ENCODE peak calls at places on chromosomes 16 and 17, in five cellular contexts. D is heart right ventricle, O is fibroblast of pulmonary artery, J is tibial nerve, Q is IMR-90. P is an unnamed sample.

GRCh38 chr16:77777745-77778144 is 10.6 kb upstream of the VAT1L start:
- DNase-seq in Q (no peak), D (no peak), J (no peak), O (no peak), P (no peak)

GRCh38 chr17:4175921-4176802 is 33.2 kb downstream of the CYB5D2 start:
- DNase-seq in O (no peak), D (no peak), J (no peak), Q (peak), P (no peak)

GRCh38 chr17:44614862-44615261 is 41.4 kb upstream of the MEIOC start:
- DNase-seq in J (no peak), Q (no peak), O (no peak), D (no peak), P (no peak)

GRCh38 chr17:73393962-73394361 is 82.2 kb upstream of the CDC42EP4 start:
- DNase-seq in Q (peak), J (no peak), D (no peak), O (no peak), P (no peak)

GRCh38 chr16:22348296-22348695 is 26.1 kb downstream of the CDR2 start:
- DNase-seq in D (no peak), Q (no peak), J (no peak), O (no peak), P (no peak)

GRCh38 chr17:30363715-30364202 is 15.0 kb upstream of the CPD start:
- DNase-seq in J (no peak), Q (peak), D (no peak), O (peak), P (no peak)

GRCh38 chr17:491086-492014 is 138.7 kb upstream of the RPH3AL start:
- DNase-seq in O (peak), D (peak), Q (peak), J (no peak), P (no peak)

GRCh38 chr17:1216209-1216937 is 36.6 kb upstream of the ABR start:
- DNase-seq in J (no peak), Q (no peak), O (no peak), D (no peak), P (no peak)

GRCh38 chr17:80352991-80353665 is 61.8 kb upstream of the ENDOV start:
- DNase-seq in J (no peak), Q (no peak), O (no peak), D (no peak), P (peak)

GRCh38 chr17:11644265-11645212 is 46.3 kb downstream of the DNAH9 start:
- DNase-seq in O (peak), Q (peak), D (peak), J (peak), P (peak)

GRCh38 chr16:89884041-89884421 is 10.6 kb downstream of the TCF25 start:
- DNase-seq in J (no peak), O (no peak), D (no peak), Q (no peak), P (no peak)

GRCh38 chr16:17397499-17397891 is 73.3 kb downstream of the XYLT1 start:
- DNase-seq in J (no peak), O (peak), D (peak), Q (peak), P (no peak)

GRCh38 chr17:44979426-44980273 is 11.5 kb upstream of the C1QL1 start:
- DNase-seq in D (peak), O (no peak), Q (peak), J (no peak), P (no peak)

GRCh38 chr16:363110-364090 is 6.9 kb downstream of the MRPL28 start:
- DNase-seq in D (no peak), O (no peak), Q (no peak), J (no peak), P (no peak)

GRCh38 chr17:47703191-47703591 is 9.2 kb downstream of the TBKBP1 start:
- DNase-seq in Q (no peak), O (no peak), J (no peak), D (no peak), P (no peak)

GRCh38 chr17:67759355-67760171 is 41.8 kb downstream of the NOL11 start:
- DNase-seq in J (no peak), Q (peak), D (peak), O (peak), P (no peak)

GRCh38 chr17:58960068-58960467 is 146.6 kb downstream of the TRIM37 start:
- DNase-seq in O (peak), D (no peak), J (no peak), Q (peak), P (no peak)

GRCh38 chr17:82443465-82444283 is 6.9 kb downstream of the CYBC1 start:
- DNase-seq in O (no peak), J (no peak), D (no peak), Q (no peak), P (no peak)

GRCh38 chr17:68519911-68520310 is 7.7 kb downstream of the PRKAR1A start:
- DNase-seq in Q (no peak), D (peak), J (no peak), O (no peak), P (no peak)

GRCh38 chr17:61097786-61098185 is 301.9 kb upstream of the TBX2 start:
- DNase-seq in D (no peak), O (no peak), J (no peak), Q (no peak), P (no peak)

GRCh38 chr17:2474371-2474770 is 37.3 kb downstream of the METTL16 start:
- DNase-seq in O (no peak), D (no peak), J (no peak), Q (no peak), P (no peak)

GRCh38 chr16:24539850-24540484 is 601 bp downstream of the RBBP6 start:
- DNase-seq in D (peak), O (peak), J (peak), Q (peak), P (peak)

GRCh38 chr17:81666092-81666341 is 388 bp downstream of the OXLD1 start:
- DNase-seq in J (no peak), D (no peak), O (peak), Q (peak), P (no peak)

GRCh38 chr16:22977294-22977697 is 163.3 kb downstream of the HS3ST2 start:
- DNase-seq in J (no peak), Q (no peak), D (no peak), O (no peak), P (no peak)

GRCh38 chr16:23508589-23509440 is 1.5 kb downstream of the GGA2 start:
- DNase-seq in Q (no peak), D (no peak), J (no peak), O (peak), P (no peak)

GRCh38 chr17:57261084-57261461 is 4.8 kb downstream of the MSI2 start:
- DNase-seq in J (no peak), Q (no peak), D (no peak), O (peak), P (no peak)

GRCh38 chr17:57260325-57261083 is 4.2 kb downstream of the MSI2 start:
- DNase-seq in O (no peak), Q (no peak), D (no peak), J (no peak), P (no peak)

GRCh38 chr17:57257213-57257873 is 1.0 kb downstream of the MSI2 start:
- DNase-seq in Q (no peak), O (no peak), J (no peak), D (no peak), P (no peak)

GRCh38 chr17:57257911-57258885 is 1.9 kb downstream of the MSI2 start:
- DNase-seq in O (peak), J (no peak), D (no peak), Q (no peak), P (no peak)

GRCh38 chr17:57259817-57260216 is 3.5 kb downstream of the MSI2 start:
- DNase-seq in O (no peak), D (no peak), Q (no peak), J (no peak), P (no peak)
- H3K4me3 ChIP-seq in O (no peak), D (no peak), Q (no peak), J (no peak), P (no peak)

GRCh38 chr16:28167730-28168129 is 44.0 kb downstream of the XPO6 start:
- DNase-seq in Q (no peak), O (no peak), D (no peak), J (no peak), P (no peak)
- TF ChIP-seq CTCF in Q (no peak), O (no peak), D (no peak), J (no peak), P (no peak)

GRCh38 chr17:27782791-27783206 is 17.5 kb downstream of the NOS2 start:
- DNase-seq in J (no peak), D (peak), O (no peak), Q (no peak), P (no peak)
- H3K4me3 ChIP-seq in J (no peak), D (no peak), O (no peak), Q (no peak), P (no peak)

GRCh38 chr17:35768796-35769195 is 8.1 kb downstream of the C17orf50 start:
- DNase-seq in J (no peak), Q (no peak), O (no peak), D (no peak), P (no peak)

GRCh38 chr17:35765731-35766488 is 5.2 kb downstream of the C17orf50 start:
- DNase-seq in D (no peak), Q (no peak), J (no peak), O (no peak), P (no peak)

GRCh38 chr17:35766489-35766877 is 5.8 kb downstream of the C17orf50 start:
- DNase-seq in J (no peak), Q (no peak), D (no peak), O (no peak), P (no peak)

GRCh38 chr17:35765086-35765710 is 4.5 kb downstream of the C17orf50 start:
- DNase-seq in O (no peak), Q (no peak), D (no peak), J (no peak), P (no peak)

DNA sequence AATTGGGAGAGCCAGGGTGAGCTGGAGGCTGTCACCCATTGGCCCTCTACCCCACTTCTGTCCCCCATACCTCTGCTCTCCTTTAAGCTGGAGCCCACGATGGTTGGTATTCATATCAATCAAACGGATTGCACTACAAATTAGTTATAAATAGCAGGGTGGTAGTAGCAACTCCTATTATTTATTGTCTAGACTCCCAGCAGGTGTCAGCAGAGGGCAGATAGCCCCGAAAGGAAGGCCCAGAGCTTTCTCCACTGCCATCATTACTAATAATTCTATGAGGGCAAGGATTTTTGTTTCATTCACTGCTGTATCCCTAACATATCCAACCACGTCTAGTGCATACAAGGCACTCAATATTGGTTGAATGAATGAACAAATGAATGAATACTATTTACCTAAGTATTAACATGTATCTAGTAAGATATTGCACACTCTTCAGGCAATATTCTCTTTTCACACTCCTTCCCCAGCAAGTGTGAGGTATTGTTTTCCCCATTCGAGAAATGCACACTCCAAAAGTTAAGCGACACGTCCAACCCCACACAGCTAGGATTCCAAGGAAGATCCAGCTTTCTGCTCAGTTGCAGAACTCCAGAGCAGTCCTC is 6.3 kb downstream of the C17orf50 start:
- DNase-seq in J (no peak), Q (peak), O (peak), D (peak), P (no peak)
- TF ChIP-seq CTCF in J (peak), Q (peak), O (peak), D (peak), P (peak)

GRCh38 chr16:3129137-3130131 is 5.4 kb upstream of the ZNF213 start:
- DNase-seq in O (peak), D (peak), Q (peak), J (peak), P (peak)
- H3K4me3 ChIP-seq in O (peak), D (peak), Q (peak), J (peak), P (peak)

GRCh38 chr16:9092282-9092962 is 978 bp downstream of the HAPSTR1 start:
- DNase-seq in J (peak), D (peak), Q (no peak), O (no peak), P (peak)
- TF ChIP-seq CTCF in J (no peak), D (peak), Q (peak), O (no peak), P (no peak)

GRCh38 chr17:42891539-42892152 is 9.0 kb upstream of the G6PC1 start:
- DNase-seq in J (no peak), D (peak), O (no peak), Q (peak), P (peak)
- H3K4me3 ChIP-seq in J (no peak), D (no peak), O (no peak), Q (no peak), P (no peak)

P was measured in tibial artery.